ENCODE peak calls at places on chromosomes 6 and 20, in ten cellular contexts. P is body of pancreas, S is IMR-90, G is Panc1, B is B cell, K is hepatocyte, W is WERI-Rb-1, N is HFF-Myc, Z is GM13977, A is BJ. V is an unnamed sample.

GRCh38 chr20:44364068-44364467 is 8.6 kb downstream of the HNF4A start:
- DNase-seq in P (no peak), S (no peak), G (no peak), B (no peak), K (no peak), W (no peak), N (no peak), Z (no peak), A (no peak), V (no peak)

GRCh38 chr6:73011945-73012344 is 213.4 kb downstream of the KHDC1L start:
- DNase-seq in P (no peak), S (no peak), G (no peak), B (no peak), K (no peak), W (no peak), N (no peak), Z (no peak), A (no peak), V (no peak)

GRCh38 chr20:45104786-45105185 is 3.9 kb upstream of the KCNS1 start:
- DNase-seq in P (no peak), S (peak), G (no peak), B (no peak), K (no peak), W (no peak), N (no peak), Z (no peak), A (no peak), V (no peak)

GRCh38 chr20:44861547-44862006 is 23.9 kb upstream of the YWHAB start:
- DNase-seq in P (peak), S (peak), G (no peak), B (no peak), K (no peak), W (no peak), N (peak), Z (no peak), A (peak), V (no peak)

GRCh38 chr6:296151-297122 is 4.2 kb downstream of the DUSP22 start:
- DNase-seq in P (peak), S (no peak), G (no peak), B (peak), K (no peak), W (no peak), N (no peak), Z (peak), A (no peak), V (no peak)

GRCh38 chr20:53205046-53205445 is 232.9 kb downstream of the TSHZ2 start:
- DNase-seq in P (no peak), S (no peak), G (no peak), B (no peak), K (no peak), W (no peak), N (no peak), Z (no peak), A (no peak), V (no peak)

GRCh38 chr6:6746334-6746969 is 157.9 kb downstream of the LY86 start:
- DNase-seq in P (no peak), S (peak), G (no peak), B (no peak), K (no peak), W (peak), N (no peak), Z (no peak), A (no peak), V (no peak)

GRCh38 chr20:51616060-51616459 is 73.5 kb upstream of the NFATC2 start:
- DNase-seq in P (no peak), S (no peak), G (no peak), B (no peak), K (no peak), W (no peak), N (no peak), Z (no peak), A (no peak), V (no peak)

GRCh38 chr6:153231048-153231635 is 100.1 kb upstream of the RGS17 start:
- DNase-seq in P (peak), S (peak), G (peak), B (no peak), K (peak), W (peak), N (no peak), Z (peak), A (no peak), V (no peak)

GRCh38 chr6:29627762-29628418 is 5.1 kb downstream of the GABBR1 start:
- DNase-seq in P (peak), S (peak), G (no peak), B (peak), K (peak), W (peak), N (peak), Z (peak), A (no peak), V (no peak)

GRCh38 chr6:152094992-152095592 is 287.6 kb downstream of the ESR1 start:
- DNase-seq in P (peak), S (peak), G (peak), B (no peak), K (peak), W (no peak), N (peak), Z (no peak), A (peak), V (no peak)

GRCh38 chr6:12957321-12958051 is 240.9 kb downstream of the PHACTR1 start:
- DNase-seq in P (peak), S (peak), G (no peak), B (peak), K (peak), W (no peak), N (no peak), Z (no peak), A (no peak), V (peak)

GRCh38 chr6:44278774-44279697 is 8.8 kb downstream of the TMEM151B start:
- DNase-seq in P (no peak), S (no peak), G (no peak), B (no peak), K (no peak), W (no peak), N (no peak), Z (no peak), A (no peak), V (no peak)

GRCh38 chr6:123745877-123746276 is 57.8 kb upstream of the NKAIN2 start:
- DNase-seq in P (no peak), S (peak), G (peak), B (no peak), K (no peak), W (no peak), N (no peak), Z (no peak), A (no peak), V (no peak)

GRCh38 chr20:40961176-40961575 is 67.4 kb upstream of the TOP1 start:
- DNase-seq in P (no peak), S (no peak), G (no peak), B (no peak), K (no peak), W (no peak), N (no peak), Z (no peak), A (no peak), V (no peak)

GRCh38 chr6:11606287-11606686 is 68.7 kb downstream of the TMEM170B start:
- DNase-seq in P (peak), S (no peak), G (no peak), B (no peak), K (no peak), W (no peak), N (no peak), Z (no peak), A (no peak), V (no peak)

GRCh38 chr20:63364801-63365585 is 3.8 kb upstream of the CHRNA4 start:
- DNase-seq in P (no peak), S (no peak), G (no peak), B (no peak), K (no peak), W (no peak), N (no peak), Z (no peak), A (no peak), V (no peak)

GRCh38 chr20:13221673-13222318 is 722 bp downstream of the ISM1 start:
- DNase-seq in P (peak), S (peak), G (no peak), B (no peak), K (peak), W (peak), N (no peak), Z (peak), A (no peak), V (peak)

GRCh38 chr6:43709654-43710303 is 22.2 kb upstream of the MRPS18A start:
- DNase-seq in P (no peak), S (no peak), G (no peak), B (no peak), K (peak), W (no peak), N (no peak), Z (no peak), A (no peak), V (no peak)

GRCh38 chr6:129567374-129567773 is 142.6 kb downstream of the ARHGAP18 start:
- DNase-seq in P (no peak), S (no peak), G (no peak), B (no peak), K (peak), W (peak), N (no peak), Z (no peak), A (no peak), V (no peak)

GRCh38 chr20:41276317-41276751 is 41.2 kb downstream of the ZHX3 start:
- DNase-seq in P (no peak), S (no peak), G (no peak), B (no peak), K (no peak), W (no peak), N (no peak), Z (no peak), A (no peak), V (no peak)

GRCh38 chr6:130908188-130908587 is 81.0 kb downstream of the SMLR1 start:
- DNase-seq in P (no peak), S (no peak), G (no peak), B (no peak), K (no peak), W (no peak), N (no peak), Z (no peak), A (no peak), V (no peak)

GRCh38 chr6:24849713-24850112 is 51.0 kb upstream of the ARMH2 start:
- DNase-seq in P (no peak), S (no peak), G (no peak), B (no peak), K (no peak), W (no peak), N (no peak), Z (no peak), A (no peak), V (no peak)

GRCh38 chr6:23412770-23413169 is 713.2 kb upstream of the NRSN1 start:
- DNase-seq in P (no peak), S (no peak), G (no peak), B (no peak), K (no peak), W (no peak), N (no peak), Z (no peak), A (no peak), V (no peak)

GRCh38 chr6:34362909-34363713 is 29.4 kb downstream of the NUDT3 start:
- DNase-seq in P (no peak), S (no peak), G (no peak), B (peak), K (no peak), W (no peak), N (no peak), Z (peak), A (no peak), V (no peak)

DNA sequence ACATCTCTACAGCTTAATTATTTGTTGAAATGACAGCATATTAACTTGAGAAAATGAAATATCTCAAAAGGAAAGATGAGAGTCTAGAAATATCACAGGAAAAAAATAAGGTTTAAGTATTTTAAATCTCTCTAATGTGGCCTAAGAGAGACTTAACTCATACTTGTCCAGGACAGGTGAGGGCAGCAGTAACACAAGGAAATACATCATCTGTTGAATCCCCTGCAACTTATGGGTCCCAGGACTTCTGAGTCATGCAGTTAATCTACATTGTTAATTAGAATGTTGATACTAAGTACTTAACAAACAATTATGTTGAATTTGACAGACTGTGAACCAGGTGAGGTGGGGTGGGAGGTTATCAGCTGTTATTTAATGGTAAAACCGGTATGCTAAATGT is 87.8 kb downstream of the CEP57L1 start:
- DNase-seq in P (no peak), S (no peak), G (no peak), B (no peak), K (no peak), W (no peak), N (no peak), Z (no peak), A (no peak), V (no peak)
- TF ChIP-seq CTCF in P (no peak), S (no peak), G (peak), B (no peak), K (no peak), W (no peak), N (no peak), Z (no peak), A (no peak), V (no peak)

DNA sequence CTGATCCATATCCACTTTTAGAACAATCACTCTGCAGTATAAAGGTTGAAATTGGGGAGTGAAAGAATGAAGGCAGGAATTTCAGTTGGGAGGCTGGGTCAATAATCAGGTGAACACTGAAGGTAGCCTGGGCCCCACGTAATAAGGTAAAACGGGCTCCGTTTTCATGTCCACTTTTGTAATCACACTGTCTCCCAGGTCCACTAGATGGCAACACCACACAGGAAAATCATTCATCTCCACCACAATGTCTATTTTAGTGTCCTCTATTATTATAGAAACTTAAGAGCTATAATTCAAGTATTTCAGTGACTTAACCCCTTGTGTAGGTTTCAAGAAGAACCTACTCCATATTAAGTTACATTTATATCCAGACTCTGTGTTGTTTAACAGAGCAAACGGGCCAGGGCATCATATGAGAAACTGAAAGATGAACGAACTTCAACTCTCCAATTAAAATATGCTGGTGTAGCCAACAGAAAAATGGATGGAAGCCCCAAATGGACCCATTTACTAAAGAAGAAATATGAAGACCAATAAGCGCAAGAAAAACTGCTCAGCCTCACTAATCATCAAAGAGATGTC is 45.9 kb upstream of the MC3R start:
- DNase-seq in P (no peak), S (no peak), G (no peak), B (no peak), K (peak), W (no peak), N (no peak), Z (no peak), A (no peak), V (no peak)
- TF ChIP-seq CTCF in P (peak), S (peak), G (peak), B (no peak), K (peak), W (peak), N (peak), Z (peak), A (peak), V (no peak)

GRCh38 chr20:56551571-56551970 is 18.5 kb downstream of the FAM209B start:
- DNase-seq in P (no peak), S (no peak), G (no peak), B (no peak), K (no peak), W (peak), N (no peak), Z (no peak), A (no peak), V (no peak)

GRCh38 chr20:56558968-56559367 is 25.9 kb downstream of the FAM209B start:
- DNase-seq in P (no peak), S (no peak), G (no peak), B (no peak), K (no peak), W (no peak), N (no peak), Z (no peak), A (no peak), V (no peak)

GRCh38 chr20:56552911-56553629 is 20.0 kb downstream of the FAM209B start:
- DNase-seq in P (no peak), S (no peak), G (no peak), B (no peak), K (no peak), W (no peak), N (no peak), Z (no peak), A (no peak), V (no peak)

DNA sequence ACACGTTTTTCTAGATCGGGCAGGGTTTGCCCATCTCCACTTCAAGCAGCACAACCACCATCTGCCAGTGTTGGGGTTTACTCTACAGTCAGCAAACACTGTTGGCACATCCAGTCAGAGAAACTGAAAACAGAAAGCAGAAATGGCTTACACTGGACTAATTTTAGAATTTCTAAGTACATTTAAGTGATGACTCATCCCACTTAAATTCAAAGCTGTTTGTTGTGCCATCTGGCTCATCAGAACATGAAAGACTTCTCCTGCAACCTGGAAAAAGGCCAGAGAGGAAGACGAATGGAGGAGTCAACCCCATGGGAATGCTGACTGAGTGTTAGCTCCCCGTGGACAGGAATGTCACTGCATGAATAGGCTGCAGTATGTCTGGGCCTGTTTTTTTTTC is 21.8 kb downstream of the FAM209B start:
- DNase-seq in P (peak), S (peak), G (peak), B (no peak), K (peak), W (peak), N (peak), Z (peak), A (peak), V (no peak)
- TF ChIP-seq CTCF in P (no peak), S (no peak), G (no peak), B (no peak), K (no peak), W (no peak), N (no peak), Z (no peak), A (peak), V (no peak)

DNA sequence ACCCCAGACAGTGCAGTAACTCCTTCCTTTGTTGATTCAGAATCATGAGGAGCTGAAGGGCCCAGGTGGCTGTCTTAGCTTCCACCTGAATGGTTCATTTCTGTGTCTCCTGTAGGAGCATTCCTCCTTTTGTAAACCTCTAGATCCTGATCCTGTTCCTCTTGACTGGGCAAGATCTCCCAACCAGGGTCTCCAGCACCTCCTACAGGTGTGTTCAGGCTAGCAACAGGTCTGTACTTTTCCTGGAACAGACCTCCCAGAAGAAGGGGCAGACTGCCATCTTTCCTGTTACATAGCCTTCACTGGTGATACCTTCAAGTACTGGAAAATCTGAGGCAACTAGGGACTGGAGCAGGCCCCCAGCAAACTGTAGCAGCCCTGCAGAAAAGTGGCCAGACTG is 35.2 kb downstream of the HLA-B start:
- DNase-seq in P (no peak), S (no peak), G (no peak), B (no peak), K (no peak), W (peak), N (no peak), Z (no peak), A (no peak), V (no peak)
- TF ChIP-seq CTCF in P (no peak), S (no peak), G (peak), B (no peak), K (no peak), W (peak), N (no peak), Z (peak), A (no peak), V (no peak)

DNA sequence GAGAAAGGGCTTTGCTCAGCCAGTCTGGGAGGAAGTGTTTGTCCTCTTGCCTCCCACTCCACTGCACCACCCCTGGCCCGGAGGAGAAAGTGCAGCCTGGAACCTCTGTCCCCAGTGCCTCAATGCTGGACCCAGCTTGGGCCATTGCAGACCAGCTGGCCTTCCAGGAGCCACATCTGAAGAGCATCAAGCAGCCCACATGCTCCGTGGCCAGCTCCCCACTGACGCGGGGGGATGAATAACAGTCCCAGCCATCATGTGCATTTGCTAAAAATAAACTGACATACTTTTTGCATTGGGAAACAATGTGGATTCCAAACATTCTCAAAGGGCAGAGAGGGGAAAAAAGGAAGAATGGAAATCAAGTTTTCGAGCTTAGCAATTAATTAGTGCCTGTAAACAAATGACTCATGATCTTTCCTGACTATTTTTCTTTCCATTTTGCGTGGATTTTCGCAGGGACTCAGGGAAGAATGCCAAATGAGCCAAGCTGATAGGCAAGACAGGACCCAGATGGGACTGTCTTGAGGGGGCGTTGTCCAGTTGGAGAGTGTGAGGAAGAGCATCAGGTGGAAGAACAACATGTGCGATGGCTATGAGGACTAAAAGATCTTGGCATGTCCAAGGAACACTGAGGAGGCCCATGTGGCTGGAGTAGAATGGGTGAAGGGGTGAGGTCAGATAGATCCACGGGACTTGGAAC is 34.1 kb downstream of the CEBPB start:
- DNase-seq in P (peak), S (peak), G (no peak), B (no peak), K (peak), W (no peak), N (peak), Z (no peak), A (peak), V (no peak)
- TF ChIP-seq CTCF in P (no peak), S (peak), G (no peak), B (no peak), K (no peak), W (no peak), N (peak), Z (no peak), A (peak), V (no peak)

GRCh38 chr6:133240511-133241087 is 558 bp upstream of the EYA4 start:
- DNase-seq in P (no peak), S (peak), G (no peak), B (no peak), K (peak), W (no peak), N (no peak), Z (peak), A (no peak), V (no peak)
- TF ChIP-seq CTCF in P (no peak), S (peak), G (no peak), B (no peak), K (peak), W (peak), N (no peak), Z (no peak), A (no peak), V (no peak)

DNA sequence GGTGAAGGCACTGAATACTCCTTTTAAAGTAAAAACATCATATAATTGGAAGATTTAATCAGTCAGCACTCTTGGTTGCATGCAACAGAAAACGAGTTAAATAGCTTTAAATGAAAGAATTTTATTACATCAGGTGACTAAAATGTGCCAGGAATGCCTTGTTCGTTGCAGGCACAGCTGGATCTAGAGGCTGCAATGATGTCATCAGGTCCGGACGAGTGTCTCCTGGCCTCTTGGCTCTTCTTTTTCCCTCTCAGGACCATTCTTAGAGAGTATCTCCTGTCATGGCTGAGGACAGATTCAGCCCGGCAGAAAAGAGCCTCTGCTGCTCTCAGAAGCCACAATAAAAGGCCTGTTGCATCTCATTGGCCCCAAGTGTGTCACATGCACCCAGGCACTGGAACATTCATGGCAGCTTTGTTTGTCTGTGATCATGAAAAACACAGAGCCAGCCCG is 510.7 kb upstream of the SULF2 start:
- DNase-seq in P (no peak), S (peak), G (no peak), B (no peak), K (peak), W (no peak), N (no peak), Z (no peak), A (peak), V (no peak)
- TF ChIP-seq CTCF in P (no peak), S (no peak), G (peak), B (no peak), K (no peak), W (no peak), N (no peak), Z (no peak), A (no peak), V (no peak)

GRCh38 chr6:156686429-156686939 is 90.7 kb upstream of the ARID1B start:
- DNase-seq in P (peak), S (peak), G (peak), B (peak), K (peak), W (peak), N (peak), Z (peak), A (no peak), V (no peak)
- TF ChIP-seq CTCF in P (peak), S (peak), G (peak), B (peak), K (peak), W (peak), N (peak), Z (peak), A (peak), V (peak)